ENCODE peak calls at places on chromosomes 4 and X, in four cellular contexts. B is right lobe of liver, T is uterus, Z is SK-N-SH. Q is an unnamed sample.
A peak's percentile ranks its signal among the peaks of the same experiment; 100 is the strongest.

GRCh38 chr4:174474457-174475075 is 47.7 kb downstream of the HPGD start:
- DNase-seq in B (no peak), T (no peak), Z (no peak), Q (no peak)

GRCh38 chrX:127404156-127404555 is 584.6 kb downstream of the PRR32 start:
- DNase-seq in B (no peak), T (no peak), Z (no peak), Q (no peak)

GRCh38 chr4:150818661-150819060 is 196.4 kb downstream of the LRBA start:
- DNase-seq in B (no peak), T (no peak), Z (no peak), Q (no peak)

GRCh38 chr4:4289575-4289929 is 402 bp downstream of the LYAR start:
- DNase-seq in B (no peak), T (no peak), Z (no peak), Q (no peak)

GRCh38 chrX:113522814-113523213 is 682.2 kb upstream of the AMOT start:
- DNase-seq in B (no peak), T (no peak), Z (no peak), Q (no peak)

GRCh38 chrX:149221246-149221645 is 283.9 kb downstream of the IDS start:
- DNase-seq in B (no peak), T (no peak), Z (no peak), Q (no peak)

GRCh38 chr4:83125738-83126141 is 11.2 kb upstream of the PLAC8 start:
- DNase-seq in B (no peak), T (no peak), Z (no peak), Q (no peak)

GRCh38 chrX:72180539-72180938 is 1.0 kb upstream of the PIN4 start:
- DNase-seq in B (no peak), T (no peak), Z (peak; percentile 19), Q (no peak)

GRCh38 chr4:38949416-38950051 is 81.9 kb downstream of the FAM114A1 start:
- DNase-seq in B (no peak), T (no peak), Z (no peak), Q (no peak)

GRCh38 chrX:23785564-23785963 is 2.6 kb downstream of the SAT1 start:
- DNase-seq in B (no peak), T (no peak), Z (no peak), Q (no peak)

GRCh38 chr4:5881340-5881739 is 11.5 kb downstream of the CRMP1 start:
- DNase-seq in B (no peak), T (no peak), Z (no peak), Q (no peak)

GRCh38 chr4:4627111-4627510 is 85.3 kb upstream of the STX18 start:
- DNase-seq in B (no peak), T (no peak), Z (no peak), Q (no peak)

GRCh38 chr4:60463846-60464502 is 736.2 kb upstream of the ADGRL3 start:
- DNase-seq in B (no peak), T (no peak), Z (no peak), Q (no peak)

GRCh38 chrX:130916636-130917422 is 13.8 kb upstream of the ENOX2 start:
- DNase-seq in B (no peak), T (peak; percentile 26), Z (peak; percentile 62), Q (no peak)

GRCh38 chrX:119468186-119468929 is at the start of gene SLC25A5:
- DNase-seq in B (peak; percentile 93), T (peak; percentile 82), Z (peak; percentile 89), Q (peak; percentile 65)

GRCh38 chrX:22351966-22352365 is 79.3 kb downstream of the CBLL2 start:
- DNase-seq in B (no peak), T (no peak), Z (no peak), Q (no peak)

GRCh38 chr4:23368081-23368697 is 521.7 kb downstream of the PPARGC1A start:
- DNase-seq in B (peak; percentile 55), T (no peak), Z (peak; percentile 9), Q (peak; percentile 78)

GRCh38 chr4:139794158-139794954 is 128.7 kb downstream of the MGST2 start:
- DNase-seq in B (no peak), T (no peak), Z (peak; percentile 45), Q (no peak)

GRCh38 chrX:118693843-118694242 is 33.6 kb upstream of the IL13RA1 start:
- DNase-seq in B (no peak), T (no peak), Z (no peak), Q (no peak)

GRCh38 chr4:4216668-4217067 is 10.1 kb downstream of the OTOP1 start:
- DNase-seq in B (no peak), T (no peak), Z (no peak), Q (no peak)

GRCh38 chr4:150219841-150220240 is 141.6 kb downstream of the DCLK2 start:
- DNase-seq in B (no peak), T (no peak), Z (no peak), Q (no peak)

GRCh38 chr4:56674984-56675383 is 6.1 kb downstream of the HOPX start:
- DNase-seq in B (no peak), T (no peak), Z (no peak), Q (no peak)

GRCh38 chrX:2696698-2697215 is 5.7 kb downstream of the CD99 start:
- DNase-seq in B (no peak), T (no peak), Z (no peak), Q (no peak)

GRCh38 chrX:105765691-105766090 is 56.6 kb upstream of the NRK start:
- DNase-seq in B (no peak), T (no peak), Z (no peak), Q (no peak)

GRCh38 chr4:31194823-31195222 is 474.7 kb downstream of the PCDH7 start:
- DNase-seq in B (no peak), T (no peak), Z (no peak), Q (no peak)

GRCh38 chrX:18886344-18887161 is 97.4 kb downstream of the PHKA2 start:
- DNase-seq in B (peak; percentile 76), T (peak; percentile 78), Z (peak; percentile 62), Q (peak; percentile 85)

GRCh38 chr4:56757270-56757746 is 64.2 kb downstream of the SPINK2 start:
- DNase-seq in B (no peak), T (no peak), Z (no peak), Q (no peak)

GRCh38 chr4:25915359-25915716 is 1.3 kb downstream of the SMIM20 start:
- DNase-seq in B (no peak), T (peak; percentile 17), Z (no peak), Q (no peak)

GRCh38 chrX:2701600-2701999 is 10.5 kb downstream of the CD99 start:
- DNase-seq in B (no peak), T (no peak), Z (no peak), Q (peak; percentile 64)

GRCh38 chr4:138405934-138406567 is 163.9 kb upstream of the SLC7A11 start:
- DNase-seq in B (no peak), T (no peak), Z (no peak), Q (no peak)

GRCh38 chr4:37754410-37755185 is 68.4 kb upstream of the RELL1 start:
- DNase-seq in B (no peak), T (no peak), Z (no peak), Q (no peak)

GRCh38 chr4:108166441-108167315 is 2.1 kb downstream of the LEF1 start:
- DNase-seq in B (no peak), T (no peak), Z (peak; percentile 47), Q (no peak)
- H3K27ac ChIP-seq in B (no peak overlapping the region), T (no peak overlapping the region), Z (no peak overlapping the region), Q (no peak overlapping the region)

DNA sequence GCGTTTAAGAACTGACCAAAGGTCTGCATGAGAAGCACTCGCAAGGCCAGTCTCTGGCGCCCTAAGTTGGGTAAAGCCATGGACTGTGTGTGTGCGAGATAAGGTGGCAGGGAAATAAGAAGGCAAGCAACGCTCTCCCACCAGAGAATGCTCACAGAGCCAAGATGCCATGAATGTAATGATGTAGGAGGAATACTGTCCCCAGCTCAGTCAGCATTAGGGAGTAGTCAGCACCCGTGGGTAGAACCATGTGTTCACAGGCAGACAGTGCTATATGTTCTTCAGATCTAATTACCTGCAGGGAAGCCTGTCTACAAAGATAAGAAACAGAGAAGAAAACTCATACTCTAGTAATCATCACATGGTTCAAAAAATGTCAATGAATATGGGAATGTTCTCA is 68.8 kb downstream of the SEC24D start:
- DNase-seq in B (no peak), T (no peak), Z (no peak), Q (no peak)
- H3K4me1 ChIP-seq in B (peaks cover 5% of the 10 kb centered on the region), T (peaks cover 36% of the 10 kb centered on the region), Z (peaks cover 53% of the 10 kb centered on the region), Q (peaks cover 23% of the 10 kb centered on the region)

GRCh38 chrX:136237074-136237473 is 14.1 kb downstream of the MAP7D3 start:
- DNase-seq in B (no peak), T (no peak), Z (no peak), Q (no peak)
- H3K27me3 ChIP-seq in B (no peaks in the 10 kb centered on the region), T (no peaks in the 10 kb centered on the region), Z (no peaks in the 10 kb centered on the region), Q (no peaks in the 10 kb centered on the region)

GRCh38 chr4:67550491-67551256 is 5.4 kb upstream of the CENPC start:
- DNase-seq in B (no peak), T (no peak), Z (no peak), Q (no peak)

GRCh38 chr4:67556426-67556825 is 2.1 kb upstream of the STAP1 start:
- DNase-seq in B (no peak), T (no peak), Z (no peak), Q (no peak)

GRCh38 chr4:67558493-67558892 is at the start of gene STAP1:
- DNase-seq in B (no peak), T (no peak), Z (no peak), Q (no peak)

DNA sequence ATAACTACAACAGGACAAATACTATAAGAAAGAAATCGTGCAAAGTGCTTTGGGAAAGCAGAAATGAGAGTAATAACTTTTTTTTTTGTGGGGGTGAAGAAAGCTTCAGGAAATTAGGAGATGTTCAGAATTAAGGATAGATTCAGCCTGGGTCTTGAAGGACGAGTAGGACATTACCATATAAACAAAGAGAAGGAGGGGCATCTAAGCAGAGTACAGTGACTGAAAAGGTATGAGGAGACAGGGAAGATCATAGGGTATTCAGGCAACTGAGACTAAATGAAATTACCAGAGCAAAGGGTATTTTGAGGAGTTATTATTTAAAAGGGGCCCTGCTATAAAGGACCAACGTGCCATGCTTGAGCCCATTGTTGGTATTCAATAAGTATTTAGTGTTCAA is 3.1 kb upstream of the STAP1 start:
- DNase-seq in B (no peak), T (no peak), Z (no peak), Q (no peak)
- H3K27ac ChIP-seq in B (no peak overlapping the region), T (no peak overlapping the region), Z (no peak overlapping the region), Q (no peak overlapping the region)

GRCh38 chr4:77203380-77204197 is 46.6 kb downstream of the CCNG2 start:
- DNase-seq in B (no peak), T (peak; percentile 40), Z (peak; percentile 61), Q (peak; percentile 38)
- H3K4me1 ChIP-seq in B (no peaks in the 10 kb centered on the region), T (no peaks in the 10 kb centered on the region), Z (no peaks in the 10 kb centered on the region), Q (no peaks in the 10 kb centered on the region)

Q was measured in gastrocnemius medialis.